ENCODE peak calls at places on chromosomes 4 and X, in six cellular contexts. One of them, this sample, is unnamed.

GRCh38 chrX:72100824-72101351 is 30.8 kb downstream of the RTL5 start:
- DNase-seq in GM23338: no peak
- DNase-seq in spleen: peak; percentile 90
- DNase-seq in HepG2: no peak
- DNase-seq in stomach: peak; percentile 43
- DNase-seq in HL-60: peak; percentile 78
- DNase-seq in this sample: no peak

GRCh38 chr4:77263247-77263646 is 106.2 kb downstream of the CCNG2 start:
- DNase-seq in spleen: no peak
- DNase-seq in HepG2: no peak
- DNase-seq in HL-60: no peak
- DNase-seq in GM23338: no peak
- DNase-seq in stomach: no peak
- DNase-seq in this sample: no peak

GRCh38 chr4:1055721-1056590 is 44.5 kb downstream of the FGFRL1 start:
- DNase-seq in spleen: peak; percentile 96
- DNase-seq in HL-60: no peak
- DNase-seq in GM23338: peak; percentile 66
- DNase-seq in HepG2: no peak
- DNase-seq in stomach: peak; percentile 54
- DNase-seq in this sample: peak; percentile 5

GRCh38 chr4:176498857-176499256 is 179.1 kb downstream of the SPCS3 start:
- DNase-seq in HL-60: no peak
- DNase-seq in HepG2: no peak
- DNase-seq in stomach: no peak
- DNase-seq in spleen: no peak
- DNase-seq in GM23338: no peak
- DNase-seq in this sample: no peak

GRCh38 chrX:44705817-44706551 is 137.8 kb upstream of the DUSP21 start:
- DNase-seq in spleen: no peak
- DNase-seq in GM23338: no peak
- DNase-seq in stomach: no peak
- DNase-seq in HepG2: peak; percentile 83
- DNase-seq in HL-60: no peak
- DNase-seq in this sample: no peak

GRCh38 chr4:43223820-43224219 is 331.3 kb downstream of the GRXCR1 start:
- DNase-seq in HepG2: no peak
- DNase-seq in stomach: no peak
- DNase-seq in spleen: no peak
- DNase-seq in HL-60: no peak
- DNase-seq in GM23338: no peak
- DNase-seq in this sample: no peak

GRCh38 chr4:38634047-38634759 is 29.8 kb upstream of the KLF3 start:
- DNase-seq in stomach: no peak
- DNase-seq in HepG2: no peak
- DNase-seq in spleen: no peak
- DNase-seq in HL-60: no peak
- DNase-seq in GM23338: no peak
- DNase-seq in this sample: no peak

GRCh38 chrX:124719060-124719459 is 372.7 kb downstream of the SH2D1A start:
- DNase-seq in HepG2: peak; percentile 31
- DNase-seq in HL-60: no peak
- DNase-seq in spleen: no peak
- DNase-seq in stomach: no peak
- DNase-seq in GM23338: no peak
- DNase-seq in this sample: no peak

GRCh38 chrX:100512471-100512870 is 72.3 kb upstream of the TNMD start:
- DNase-seq in HL-60: no peak
- DNase-seq in spleen: no peak
- DNase-seq in GM23338: peak; percentile 32
- DNase-seq in stomach: no peak
- DNase-seq in HepG2: no peak
- DNase-seq in this sample: no peak

GRCh38 chr4:85895755-85896154 is 420.8 kb downstream of the ARHGAP24 start:
- DNase-seq in spleen: no peak
- DNase-seq in GM23338: no peak
- DNase-seq in HL-60: no peak
- DNase-seq in stomach: no peak
- DNase-seq in HepG2: no peak
- DNase-seq in this sample: no peak

GRCh38 chrX:72652132-72652531 is 62.0 kb downstream of the PHKA1 start:
- DNase-seq in HL-60: no peak
- DNase-seq in HepG2: no peak
- DNase-seq in GM23338: no peak
- DNase-seq in spleen: no peak
- DNase-seq in stomach: no peak
- DNase-seq in this sample: no peak

GRCh38 chr4:152342293-152342692 is 193.6 kb downstream of the FBXW7 start:
- DNase-seq in spleen: no peak
- DNase-seq in HepG2: peak; percentile 2
- DNase-seq in GM23338: no peak
- DNase-seq in HL-60: no peak
- DNase-seq in stomach: no peak
- DNase-seq in this sample: no peak

GRCh38 chrX:119826399-119826959 is 26.3 kb downstream of the UPF3B start:
- DNase-seq in stomach: no peak
- DNase-seq in GM23338: peak; percentile 5
- DNase-seq in spleen: no peak
- DNase-seq in HL-60: no peak
- DNase-seq in HepG2: peak; percentile 76
- DNase-seq in this sample: no peak

GRCh38 chrX:16479206-16479869 is 170.6 kb upstream of the S100G start:
- DNase-seq in GM23338: no peak
- DNase-seq in HepG2: peak; percentile 20
- DNase-seq in HL-60: no peak
- DNase-seq in spleen: no peak
- DNase-seq in stomach: no peak
- DNase-seq in this sample: no peak
- TF ChIP-seq POLR2AphosphoS5 in GM23338: no peak
- TF ChIP-seq POLR2AphosphoS5 in HepG2: no peak
- TF ChIP-seq POLR2AphosphoS5 in HL-60: no peak
- TF ChIP-seq POLR2AphosphoS5 in spleen: no peak
- TF ChIP-seq POLR2AphosphoS5 in stomach: no peak
- TF ChIP-seq POLR2AphosphoS5 in this sample: no peak

DNA sequence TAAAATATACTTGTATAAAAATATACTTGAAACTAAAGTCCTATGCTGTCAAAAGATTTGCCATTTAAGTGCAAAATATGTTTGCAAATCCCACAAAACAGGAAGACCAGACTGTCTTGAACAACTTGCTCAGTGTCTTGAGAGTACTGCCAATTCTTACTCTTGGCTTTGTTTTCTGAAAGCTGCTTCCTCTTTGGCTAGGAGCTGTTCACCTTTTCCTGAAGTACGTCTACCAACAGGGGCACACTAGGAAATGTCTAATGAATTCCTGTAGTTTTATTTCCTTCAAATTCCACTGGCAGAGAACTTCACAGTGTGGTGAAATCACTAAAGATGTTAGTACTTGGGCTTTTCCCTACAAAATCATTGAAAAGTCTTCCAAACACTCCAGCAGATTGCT is 46.4 kb upstream of the ABCG2 start:
- DNase-seq in HL-60: no peak
- DNase-seq in stomach: no peak
- DNase-seq in GM23338: no peak
- DNase-seq in spleen: no peak
- DNase-seq in HepG2: no peak
- DNase-seq in this sample: no peak
- TF ChIP-seq POLR2AphosphoS5 in HL-60: no peak
- TF ChIP-seq POLR2AphosphoS5 in stomach: no peak
- TF ChIP-seq POLR2AphosphoS5 in GM23338: no peak
- TF ChIP-seq POLR2AphosphoS5 in spleen: no peak
- TF ChIP-seq POLR2AphosphoS5 in HepG2: no peak
- TF ChIP-seq POLR2AphosphoS5 in this sample: peak; percentile 64

GRCh38 chrX:129665916-129666644 is 11.3 kb upstream of the APLN start:
- DNase-seq in spleen: no peak
- DNase-seq in HepG2: no peak
- DNase-seq in GM23338: peak; percentile 40
- DNase-seq in HL-60: no peak
- DNase-seq in stomach: no peak
- DNase-seq in this sample: no peak
- TF ChIP-seq POLR2AphosphoS5 in spleen: no peak
- TF ChIP-seq POLR2AphosphoS5 in HepG2: no peak
- TF ChIP-seq POLR2AphosphoS5 in GM23338: no peak
- TF ChIP-seq POLR2AphosphoS5 in HL-60: no peak
- TF ChIP-seq POLR2AphosphoS5 in stomach: no peak
- TF ChIP-seq POLR2AphosphoS5 in this sample: no peak

DNA sequence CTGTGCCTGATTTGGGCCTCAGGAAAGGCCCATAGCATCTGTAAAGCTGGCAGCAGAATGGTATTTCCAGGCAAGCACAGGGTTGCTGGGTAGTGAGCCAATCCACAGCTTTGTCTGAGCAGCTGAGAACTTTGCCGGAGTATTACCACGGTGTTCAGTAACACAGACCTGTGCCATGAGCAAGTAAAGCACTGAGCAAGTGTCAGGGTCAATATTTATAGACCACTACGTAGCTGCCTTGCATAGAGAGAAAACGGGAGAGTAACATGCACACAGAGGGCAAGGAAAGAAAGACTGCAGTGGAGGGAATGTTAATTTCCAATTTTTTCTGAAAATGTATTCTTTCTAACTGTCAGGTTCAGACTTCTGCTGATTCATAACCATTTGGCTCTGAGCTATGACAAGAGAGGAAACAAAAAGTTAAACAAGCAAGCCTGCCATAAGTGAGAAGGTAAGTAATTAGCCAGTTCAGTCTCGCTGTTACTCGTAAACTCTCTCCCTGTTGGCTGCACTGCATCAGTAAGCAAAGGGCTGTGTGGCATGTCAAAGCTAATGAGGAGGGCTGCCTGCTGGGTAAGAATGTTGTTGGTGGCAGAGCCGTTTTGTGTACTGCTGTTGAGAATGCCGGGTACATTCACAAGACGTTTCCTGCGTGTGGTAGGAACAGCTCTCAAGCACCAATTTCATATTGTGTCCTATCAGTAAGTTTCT is 238.1 kb downstream of the BMPR1B start:
- DNase-seq in HL-60: no peak
- DNase-seq in spleen: no peak
- DNase-seq in GM23338: peak; percentile 58
- DNase-seq in HepG2: no peak
- DNase-seq in stomach: no peak
- DNase-seq in this sample: peak; percentile 29
- TF ChIP-seq POLR2AphosphoS5 in HL-60: no peak
- TF ChIP-seq POLR2AphosphoS5 in spleen: no peak
- TF ChIP-seq POLR2AphosphoS5 in GM23338: no peak
- TF ChIP-seq POLR2AphosphoS5 in HepG2: no peak
- TF ChIP-seq POLR2AphosphoS5 in stomach: no peak
- TF ChIP-seq POLR2AphosphoS5 in this sample: no peak

GRCh38 chr4:6826781-6827508 is 44.4 kb downstream of the KIAA0232 start:
- DNase-seq in spleen: no peak
- DNase-seq in GM23338: no peak
- DNase-seq in HepG2: no peak
- DNase-seq in stomach: no peak
- DNase-seq in HL-60: no peak
- DNase-seq in this sample: no peak
- TF ChIP-seq POLR2AphosphoS5 in spleen: no peak
- TF ChIP-seq POLR2AphosphoS5 in GM23338: no peak
- TF ChIP-seq POLR2AphosphoS5 in HepG2: no peak
- TF ChIP-seq POLR2AphosphoS5 in stomach: no peak
- TF ChIP-seq POLR2AphosphoS5 in HL-60: no peak
- TF ChIP-seq POLR2AphosphoS5 in this sample: no peak

DNA sequence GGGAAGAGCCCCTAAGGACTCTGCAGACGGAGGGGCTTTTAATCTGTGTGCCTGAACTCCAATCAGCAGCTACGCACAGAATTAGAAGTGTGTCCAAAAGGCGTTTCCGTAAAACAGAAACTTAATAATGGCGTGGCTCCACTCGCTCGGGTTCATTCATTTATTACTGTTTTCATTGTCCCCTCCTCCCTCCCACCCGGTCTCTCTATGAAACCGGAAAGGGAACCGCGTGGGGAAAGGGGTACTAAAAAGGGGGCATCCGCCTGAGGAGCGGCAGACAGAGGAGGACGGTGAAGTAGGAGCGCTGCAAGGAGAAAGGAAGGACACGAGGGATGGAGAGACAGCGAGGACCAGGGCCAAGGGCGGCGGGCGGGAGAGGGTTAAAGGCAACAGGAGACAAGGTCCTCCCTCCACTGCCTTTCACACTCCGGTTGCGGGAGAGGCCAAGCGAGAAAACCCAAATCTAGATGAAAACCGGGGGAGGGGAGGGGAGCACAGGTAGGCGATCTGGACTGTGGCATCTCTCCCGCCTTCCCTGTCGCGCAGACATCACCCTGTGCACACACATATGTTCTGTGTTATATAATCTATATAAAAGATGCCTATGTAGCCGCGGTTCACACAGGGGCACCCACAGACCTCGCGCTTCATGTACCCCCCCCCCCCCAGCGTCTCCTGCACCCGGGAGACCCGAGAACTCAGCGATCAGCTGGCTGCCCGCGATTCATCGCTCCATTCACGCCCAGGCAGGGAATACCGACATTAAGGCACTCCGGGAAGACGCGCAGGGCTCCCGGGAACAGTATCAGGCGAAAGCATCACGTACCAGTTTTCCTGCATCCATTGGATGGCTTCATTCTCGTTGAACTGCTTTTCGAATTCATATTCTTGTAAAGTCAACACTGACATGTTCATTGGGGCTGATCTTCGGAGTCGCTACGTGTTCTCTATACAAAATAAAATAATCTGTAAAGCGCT is 705 bp downstream of the ELOVL6 start:
- DNase-seq in HL-60: no peak
- DNase-seq in stomach: no peak
- DNase-seq in HepG2: no peak
- DNase-seq in spleen: peak; percentile 81
- DNase-seq in GM23338: peak; percentile 56
- DNase-seq in this sample: peak; percentile 6
- TF ChIP-seq POLR2AphosphoS5 in HL-60: no peak
- TF ChIP-seq POLR2AphosphoS5 in stomach: no peak
- TF ChIP-seq POLR2AphosphoS5 in HepG2: no peak
- TF ChIP-seq POLR2AphosphoS5 in spleen: no peak
- TF ChIP-seq POLR2AphosphoS5 in GM23338: peak; percentile 58
- TF ChIP-seq POLR2AphosphoS5 in this sample: no peak

DNA sequence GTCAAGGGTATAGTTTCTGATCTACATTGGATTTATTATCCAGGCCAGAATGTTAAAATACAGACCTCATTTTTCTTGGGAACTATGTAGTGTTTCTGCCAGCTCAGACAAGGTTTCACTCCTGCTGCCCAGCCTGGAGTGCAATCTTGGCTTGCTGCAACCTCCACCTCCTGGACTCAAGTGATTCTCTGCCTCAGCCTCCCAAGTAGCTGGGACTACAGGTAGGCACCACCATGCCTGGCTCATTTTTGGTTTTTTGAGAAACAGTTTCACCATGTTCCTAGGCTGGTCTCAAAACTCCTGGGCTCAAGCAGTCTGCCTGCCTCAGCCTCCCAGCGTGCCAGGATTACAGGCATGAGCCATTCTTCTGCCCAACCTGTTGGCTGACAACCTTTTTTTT is 5.7 kb downstream of the RPL34 start:
- DNase-seq in spleen: no peak
- DNase-seq in HepG2: no peak
- DNase-seq in GM23338: no peak
- DNase-seq in stomach: no peak
- DNase-seq in HL-60: no peak
- DNase-seq in this sample: no peak
- TF ChIP-seq POLR2AphosphoS5 in spleen: no peak
- TF ChIP-seq POLR2AphosphoS5 in HepG2: no peak
- TF ChIP-seq POLR2AphosphoS5 in GM23338: no peak
- TF ChIP-seq POLR2AphosphoS5 in stomach: no peak
- TF ChIP-seq POLR2AphosphoS5 in HL-60: no peak
- TF ChIP-seq POLR2AphosphoS5 in this sample: no peak

GRCh38 chr4:47525154-47525819 is 40.2 kb downstream of the ATP10D start:
- DNase-seq in HL-60: no peak
- DNase-seq in GM23338: no peak
- DNase-seq in spleen: no peak
- DNase-seq in HepG2: no peak
- DNase-seq in stomach: no peak
- DNase-seq in this sample: no peak
- TF ChIP-seq POLR2AphosphoS5 in HL-60: no peak
- TF ChIP-seq POLR2AphosphoS5 in GM23338: no peak
- TF ChIP-seq POLR2AphosphoS5 in spleen: no peak
- TF ChIP-seq POLR2AphosphoS5 in HepG2: no peak
- TF ChIP-seq POLR2AphosphoS5 in stomach: peak; percentile 12
- TF ChIP-seq POLR2AphosphoS5 in this sample: no peak